ENCODE peak calls at places on chromosome 7, in five cellular contexts. A, Q, E, T and R are unnamed samples.

GRCh38 chr7:36115448-36116321 is 37.4 kb upstream of the EEPD1 start:
- DNase-seq in T (peak; percentile 99), Q (peak; percentile 88), E (peak; percentile 85), A (peak; percentile 80), R (peak; percentile 98)

GRCh38 chr7:30276203-30276900 is 8.0 kb upstream of the ZNRF2 start:
- DNase-seq in Q (peak; percentile 49), A (no peak), T (peak; percentile 52), E (peak; percentile 24), R (peak; percentile 63)

GRCh38 chr7:112212516-112213036 is 6.1 kb downstream of the ZNF277 start:
- DNase-seq in A (no peak), Q (no peak), T (peak; percentile 8), E (no peak), R (peak; percentile 41)

GRCh38 chr7:140752533-140752932 is 56.0 kb downstream of the NDUFB2 start:
- DNase-seq in E (no peak), Q (no peak), A (no peak), T (no peak), R (no peak)

GRCh38 chr7:20399516-20399915 is 68.8 kb downstream of the ITGB8 start:
- DNase-seq in T (no peak), A (no peak), E (no peak), Q (no peak), R (no peak)

GRCh38 chr7:71495828-71496227 is 363.9 kb downstream of the GALNT17 start:
- DNase-seq in E (no peak), T (no peak), Q (no peak), A (no peak), R (no peak)

GRCh38 chr7:156560075-156560474 is 80.5 kb upstream of the RNF32 start:
- DNase-seq in A (no peak), Q (no peak), T (no peak), E (no peak), R (no peak)

GRCh38 chr7:1586126-1586826 is 16.4 kb upstream of the PSMG3 start:
- DNase-seq in Q (no peak), E (no peak), A (no peak), T (no peak), R (no peak)

GRCh38 chr7:74623135-74623534 is 34.4 kb upstream of the GTF2I start:
- DNase-seq in T (no peak), E (no peak), Q (no peak), A (no peak), R (no peak)

GRCh38 chr7:47890125-47890524 is 58.1 kb downstream of the PKD1L1 start:
- DNase-seq in A (no peak), Q (no peak), T (no peak), E (no peak), R (no peak)

GRCh38 chr7:123823898-123824753 is 20.8 kb upstream of the HYAL4 start:
- DNase-seq in E (no peak), A (no peak), Q (no peak), T (no peak), R (no peak)

GRCh38 chr7:132028144-132028920 is 471.9 kb upstream of the PODXL start:
- DNase-seq in A (no peak), T (no peak), Q (no peak), E (no peak), R (no peak)

GRCh38 chr7:4227105-4228010 is 454.7 kb upstream of the FOXK1 start:
- DNase-seq in E (no peak), Q (no peak), A (no peak), T (no peak), R (no peak)

GRCh38 chr7:37592366-37592765 is 91.2 kb upstream of the GPR141 start:
- DNase-seq in E (no peak), A (no peak), T (no peak), Q (no peak), R (no peak)

GRCh38 chr7:1055084-1055450 is 10.7 kb downstream of the GPR146 start:
- DNase-seq in A (peak; percentile 94), T (no peak), E (no peak), Q (no peak), R (no peak)

GRCh38 chr7:26620352-26620751 is 244.0 kb downstream of the SKAP2 start:
- DNase-seq in T (peak; percentile 29), E (no peak), A (no peak), Q (no peak), R (no peak)

GRCh38 chr7:114843102-114843501 is 78.8 kb upstream of the MDFIC start:
- DNase-seq in E (no peak), A (no peak), T (no peak), Q (no peak), R (no peak)

GRCh38 chr7:138907438-138907837 is 73.8 kb downstream of the KIAA1549 start:
- DNase-seq in E (no peak), A (no peak), T (no peak), Q (no peak), R (no peak)

GRCh38 chr7:98509836-98510235 is 107.2 kb upstream of the NPTX2 start:
- DNase-seq in Q (no peak), T (no peak), E (no peak), A (peak; percentile 2), R (no peak)

GRCh38 chr7:3067193-3067592 is 23.5 kb upstream of the CARD11 start:
- DNase-seq in E (no peak), Q (no peak), T (no peak), A (no peak), R (no peak)

GRCh38 chr7:111357691-111358090 is 204.6 kb downstream of the IMMP2L start:
- DNase-seq in A (no peak), T (peak; percentile 82), E (no peak), Q (peak; percentile 43), R (peak; percentile 82)

GRCh38 chr7:132045481-132045980 is 489.1 kb upstream of the PODXL start:
- DNase-seq in A (no peak), Q (no peak), E (no peak), T (no peak), R (no peak)

GRCh38 chr7:129780257-129781127 is 169.0 kb downstream of the NRF1 start:
- DNase-seq in T (peak; percentile 46), Q (no peak), E (no peak), A (no peak), R (no peak)

GRCh38 chr7:75639071-75639892 is 99.5 kb downstream of the HIP1 start:
- DNase-seq in A (peak; percentile 65), E (no peak), Q (no peak), T (peak; percentile 30), R (peak; percentile 37)

GRCh38 chr7:2583798-2584580 is 25.2 kb downstream of the IQCE start:
- DNase-seq in E (no peak), Q (no peak), T (no peak), A (no peak), R (no peak)

GRCh38 chr7:85074-85945 is 107.1 kb upstream of the FAM20C start:
- DNase-seq in A (peak; percentile 87), Q (no peak), T (no peak), E (no peak), R (peak; percentile 45)

GRCh38 chr7:121755818-121756501 is 117.0 kb upstream of the PTPRZ1 start:
- DNase-seq in Q (no peak), E (no peak), T (no peak), A (no peak), R (no peak)

GRCh38 chr7:89334785-89335184 is 539.2 kb upstream of the TEX47 start:
- DNase-seq in T (no peak), A (no peak), E (no peak), Q (no peak), R (no peak)

GRCh38 chr7:91537260-91538152 is 273.3 kb downstream of the FZD1 start:
- DNase-seq in E (no peak), T (no peak), A (no peak), Q (no peak), R (no peak)